ENCODE peak calls at places on chromosome 20, in seven cellular contexts. K is ascending aorta, A is thoracic aorta, Z is substantia nigra, E is SK-MEL-5, J is T-helper 22 cell, F is kidney tubule cell. W is an unnamed sample.
A peak's percentile ranks its signal among the peaks of the same experiment; 100 is the strongest.

GRCh38 chr20:34639755-34640222 is 37.1 kb downstream of the PIGU start:
- DNase-seq in J (no peak), F (peak; percentile 20), E (no peak), Z (no peak), A (no peak), K (no peak), W (no peak)

GRCh38 chr20:856361-856775 is 22.9 kb downstream of the FAM110A start:
- DNase-seq in E (peak; percentile 13), J (no peak), F (peak; percentile 98), K (no peak), Z (no peak), A (no peak), W (no peak)

GRCh38 chr20:38060536-38060935 is 27.0 kb downstream of the RPRD1B start:
- DNase-seq in A (no peak), E (no peak), Z (no peak), J (no peak), F (peak; percentile 4), K (no peak), W (no peak)

GRCh38 chr20:55132523-55132922 is 657.1 kb downstream of the DOK5 start:
- DNase-seq in K (no peak), A (no peak), Z (no peak), E (no peak), F (no peak), J (no peak), W (no peak)

GRCh38 chr20:14888172-14888571 is 550.8 kb upstream of the FLRT3 start:
- DNase-seq in E (no peak), F (no peak), A (no peak), Z (no peak), J (no peak), K (no peak), W (no peak)

GRCh38 chr20:51456511-51457280 is 85.8 kb downstream of the NFATC2 start:
- DNase-seq in A (peak; percentile 78), J (no peak), Z (peak; percentile 73), F (peak; percentile 98), E (peak; percentile 94), K (peak; percentile 98), W (no peak)

GRCh38 chr20:58630063-58630462 is 21.0 kb upstream of the STX16 start:
- DNase-seq in K (no peak), Z (no peak), J (no peak), A (no peak), F (peak; percentile 80), E (no peak), W (no peak)

GRCh38 chr20:24421071-24421470 is 48.4 kb upstream of the SYNDIG1 start:
- DNase-seq in K (no peak), J (no peak), Z (no peak), F (no peak), E (no peak), A (no peak), W (no peak)

GRCh38 chr20:5722927-5723326 is 27.3 kb upstream of the SHLD1 start:
- DNase-seq in F (no peak), A (no peak), J (no peak), E (no peak), Z (no peak), K (no peak), W (no peak)

GRCh38 chr20:14512856-14513255 is 175.4 kb upstream of the FLRT3 start:
- DNase-seq in A (no peak), E (no peak), F (no peak), Z (no peak), K (no peak), J (no peak), W (no peak)

GRCh38 chr20:62766716-62767115 is 29.6 kb upstream of the MRGBP start:
- DNase-seq in F (peak; percentile 11), K (no peak), A (no peak), Z (no peak), J (no peak), E (no peak), W (no peak)

GRCh38 chr20:41499961-41500725 is 118.0 kb downstream of the CHD6 start:
- DNase-seq in F (no peak), A (no peak), Z (no peak), J (no peak), E (no peak), K (no peak), W (no peak)

GRCh38 chr20:41716436-41716835 is 98.3 kb upstream of the CHD6 start:
- DNase-seq in E (no peak), K (no peak), J (no peak), F (no peak), Z (no peak), A (no peak), W (no peak)

GRCh38 chr20:2741463-2741862 is 48.9 kb downstream of the EBF4 start:
- DNase-seq in K (no peak), F (no peak), J (no peak), A (no peak), Z (no peak), E (no peak), W (no peak)

GRCh38 chr20:32359633-32360332 is 1.7 kb downstream of the ASXL1 start:
- DNase-seq in F (peak; percentile 30), J (no peak), K (no peak), Z (no peak), E (no peak), A (no peak), W (no peak)

GRCh38 chr20:25139061-25139705 is 56.3 kb upstream of the ENTPD6 start:
- DNase-seq in Z (no peak), K (no peak), A (no peak), J (no peak), F (no peak), E (peak; percentile 50), W (no peak)

GRCh38 chr20:46053416-46053815 is 24.4 kb downstream of the SLC12A5 start:
- DNase-seq in F (no peak), K (no peak), J (no peak), Z (no peak), E (no peak), A (no peak), W (no peak)

GRCh38 chr20:1281279-1282057 is 15.4 kb downstream of the SNPH start:
- DNase-seq in J (no peak), K (peak; percentile 8), Z (no peak), A (no peak), E (no peak), F (no peak), W (no peak)

W was measured in SIG-M5.